ENCODE peak calls at places on chromosomes 6 and 20, in four cellular contexts. E, I, C and H are unnamed samples.

GRCh38 chr20:4815618-4816017 is 93.9 kb downstream of the PRND start:
- DNase-seq in E (no peak), I (no peak), C (no peak), H (no peak)

GRCh38 chr6:140988780-140989179 is 1143.9 kb upstream of the GJE1 start:
- DNase-seq in E (no peak), I (no peak), C (no peak), H (no peak)

GRCh38 chr6:142872376-142872775 is 72.6 kb downstream of the HIVEP2 start:
- DNase-seq in E (no peak), I (no peak), C (no peak), H (no peak)

GRCh38 chr6:104955491-104955890 is 1.4 kb upstream of the LIN28B start:
- DNase-seq in E (no peak), I (no peak), C (no peak), H (no peak)

GRCh38 chr6:118625833-118626232 is 25.6 kb downstream of the CEP85L start:
- DNase-seq in E (no peak), I (no peak), C (no peak), H (no peak)

GRCh38 chr20:37922016-37922415 is 19.1 kb downstream of the VSTM2L start:
- DNase-seq in E (no peak), I (no peak), C (no peak), H (no peak)

GRCh38 chr6:20564269-20564668 is 30.0 kb downstream of the CDKAL1 start:
- DNase-seq in E (no peak), I (no peak), C (no peak), H (no peak)

GRCh38 chr20:58714340-58714922 is 21.8 kb downstream of the NPEPL1 start:
- DNase-seq in E (peak; percentile 35), I (no peak), C (no peak), H (peak; percentile 9)

GRCh38 chr6:39362487-39362865 is 40.0 kb upstream of the KCNK16 start:
- DNase-seq in E (no peak), I (no peak), C (no peak), H (peak; percentile 38)

GRCh38 chr6:84763397-84764331 is 734 bp downstream of the TBX18 start:
- DNase-seq in E (no peak), I (no peak), C (no peak), H (no peak)

GRCh38 chr6:82573200-82573972 is 209.8 kb downstream of the TPBG start:
- DNase-seq in E (no peak), I (no peak), C (no peak), H (no peak)

GRCh38 chr6:43953256-43953655 is 174.0 kb downstream of the MRPL14 start:
- DNase-seq in E (no peak), I (no peak), C (no peak), H (no peak)

GRCh38 chr6:65116326-65116725 is 590.7 kb downstream of the EYS start:
- DNase-seq in E (no peak), I (no peak), C (no peak), H (no peak)

GRCh38 chr6:164085552-164086325 is 671.2 kb downstream of the QKI start:
- DNase-seq in E (peak; percentile 95), I (no peak), C (no peak), H (no peak)

GRCh38 chr20:5786930-5787826 is 37.0 kb downstream of the SHLD1 start:
- DNase-seq in E (no peak), I (no peak), C (no peak), H (no peak)

GRCh38 chr20:1934578-1935573 is 39.7 kb downstream of the SIRPA start:
- DNase-seq in E (no peak), I (no peak), C (no peak), H (no peak)

GRCh38 chr6:148681666-148682065 is 65.2 kb upstream of the UST start:
- DNase-seq in E (no peak), I (no peak), C (no peak), H (no peak)

GRCh38 chr20:35273449-35274171 is 4.3 kb downstream of the MMP24OS start:
- DNase-seq in E (no peak), I (no peak), C (no peak), H (no peak)

GRCh38 chr6:118918326-118918725 is 16.6 kb downstream of the MCM9 start:
- DNase-seq in E (no peak), I (no peak), C (no peak), H (no peak)

GRCh38 chr6:3940703-3941102 is 91.5 kb downstream of the FAM50B start:
- DNase-seq in E (peak; percentile 74), I (no peak), C (no peak), H (no peak)

GRCh38 chr6:158068893-158069799 is 87.5 kb downstream of the SYNJ2 start:
- DNase-seq in E (no peak), I (no peak), C (peak; percentile 49), H (no peak)

GRCh38 chr20:8589956-8590355 is 457.9 kb downstream of the PLCB1 start:
- DNase-seq in E (no peak), I (no peak), C (no peak), H (no peak)

GRCh38 chr20:41258489-41258888 is 59.0 kb downstream of the ZHX3 start:
- DNase-seq in E (no peak), I (no peak), C (no peak), H (no peak)

GRCh38 chr6:137094411-137095008 is 49.7 kb upstream of the IL20RA start:
- DNase-seq in E (no peak), I (no peak), C (peak; percentile 31), H (no peak)

GRCh38 chr20:62802026-62802712 is 2.5 kb upstream of the OGFR start:
- DNase-seq in E (no peak), I (no peak), C (no peak), H (no peak)

GRCh38 chr20:62805711-62806382 is 1.2 kb downstream of the OGFR start:
- DNase-seq in E (no peak), I (no peak), C (no peak), H (no peak)

GRCh38 chr20:62804632-62805364 is at the start of gene OGFR:
- DNase-seq in E (no peak), I (no peak), C (no peak), H (peak; percentile 85)

GRCh38 chr20:62805365-62805710 is 703 bp downstream of the OGFR start:
- DNase-seq in E (no peak), I (no peak), C (no peak), H (no peak)

DNA sequence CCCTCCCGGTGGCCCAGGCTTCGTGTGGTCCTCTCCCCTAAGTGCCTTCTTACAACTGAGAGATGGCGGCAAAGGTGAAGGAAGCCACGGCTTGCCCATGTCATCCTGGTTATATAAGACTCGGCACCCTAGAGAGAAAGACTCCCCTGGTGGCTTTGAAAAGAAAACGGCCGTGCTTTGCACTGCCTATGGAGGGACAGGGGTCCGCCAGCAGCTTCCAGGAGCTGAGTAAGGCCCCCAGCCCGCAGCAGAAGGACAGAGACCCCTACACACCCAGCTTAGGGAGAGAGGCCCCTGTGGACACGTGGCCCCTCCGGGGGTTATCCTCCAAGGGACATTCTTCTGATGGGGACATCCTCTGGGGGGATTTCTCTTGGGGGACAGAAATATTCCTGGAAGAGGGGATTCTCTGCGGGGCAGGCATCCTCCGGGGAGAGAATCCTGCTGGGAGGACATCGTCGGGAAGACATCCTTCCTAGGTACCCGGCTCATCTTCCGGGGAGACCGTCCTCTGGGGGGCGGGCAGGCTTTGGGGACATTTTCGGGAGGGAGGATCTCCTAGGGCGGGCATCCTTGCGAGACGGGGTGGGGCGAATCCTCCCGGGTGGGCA is 509 bp upstream of the OGFR start:
- DNase-seq in E (no peak), I (no peak), C (no peak), H (no peak)
- TF ChIP-seq CTCF in E (no peak), I (no peak), C (no peak), H (no peak)

DNA sequence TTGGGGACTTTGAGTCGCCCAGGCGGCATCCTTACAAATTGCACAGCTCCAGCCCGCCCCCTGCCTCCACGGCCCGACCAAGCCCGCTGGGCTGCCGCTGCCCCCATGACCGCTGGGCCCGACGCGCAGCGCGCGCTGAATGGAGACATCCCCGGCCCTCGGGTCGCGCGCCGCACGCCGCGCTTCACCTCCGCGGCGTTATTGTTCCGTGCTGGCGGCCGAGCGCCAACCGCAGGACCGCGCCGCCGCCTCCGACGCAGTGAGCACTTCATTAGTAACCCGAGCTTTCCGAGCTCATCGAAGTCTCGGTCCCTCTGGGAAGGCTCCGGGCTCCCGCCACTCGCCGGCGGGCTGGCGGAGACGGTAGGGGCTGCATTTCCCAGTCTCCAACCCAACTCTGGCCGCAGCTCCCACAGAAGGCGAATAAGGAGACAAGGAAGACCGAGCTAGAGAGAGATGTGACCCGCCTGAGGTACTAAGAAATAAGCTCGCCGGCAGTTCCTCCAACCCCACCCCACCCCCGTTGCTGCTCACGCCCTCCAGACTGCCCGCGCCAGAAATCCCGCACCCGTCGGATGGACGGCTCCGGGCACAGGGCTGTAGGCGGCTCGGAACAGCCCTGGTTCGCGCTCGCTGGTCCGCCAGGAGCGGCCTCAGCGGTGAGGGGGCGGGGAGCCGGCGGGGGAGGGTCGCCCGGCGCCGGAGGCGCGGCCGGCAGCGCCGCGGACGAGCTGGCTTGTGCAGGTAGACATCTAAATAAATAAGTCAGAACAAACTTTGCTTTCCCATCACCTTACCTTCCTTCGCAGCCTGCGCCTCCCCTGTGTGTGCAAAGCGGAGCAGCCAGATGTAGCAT is 683 bp downstream of the EPHA7 start:
- DNase-seq in E (peak; percentile 41), I (peak; percentile 53), C (no peak), H (peak; percentile 19)
- TF ChIP-seq CTCF in E (no peak), I (peak; percentile 45), C (no peak), H (peak; percentile 9)

DNA sequence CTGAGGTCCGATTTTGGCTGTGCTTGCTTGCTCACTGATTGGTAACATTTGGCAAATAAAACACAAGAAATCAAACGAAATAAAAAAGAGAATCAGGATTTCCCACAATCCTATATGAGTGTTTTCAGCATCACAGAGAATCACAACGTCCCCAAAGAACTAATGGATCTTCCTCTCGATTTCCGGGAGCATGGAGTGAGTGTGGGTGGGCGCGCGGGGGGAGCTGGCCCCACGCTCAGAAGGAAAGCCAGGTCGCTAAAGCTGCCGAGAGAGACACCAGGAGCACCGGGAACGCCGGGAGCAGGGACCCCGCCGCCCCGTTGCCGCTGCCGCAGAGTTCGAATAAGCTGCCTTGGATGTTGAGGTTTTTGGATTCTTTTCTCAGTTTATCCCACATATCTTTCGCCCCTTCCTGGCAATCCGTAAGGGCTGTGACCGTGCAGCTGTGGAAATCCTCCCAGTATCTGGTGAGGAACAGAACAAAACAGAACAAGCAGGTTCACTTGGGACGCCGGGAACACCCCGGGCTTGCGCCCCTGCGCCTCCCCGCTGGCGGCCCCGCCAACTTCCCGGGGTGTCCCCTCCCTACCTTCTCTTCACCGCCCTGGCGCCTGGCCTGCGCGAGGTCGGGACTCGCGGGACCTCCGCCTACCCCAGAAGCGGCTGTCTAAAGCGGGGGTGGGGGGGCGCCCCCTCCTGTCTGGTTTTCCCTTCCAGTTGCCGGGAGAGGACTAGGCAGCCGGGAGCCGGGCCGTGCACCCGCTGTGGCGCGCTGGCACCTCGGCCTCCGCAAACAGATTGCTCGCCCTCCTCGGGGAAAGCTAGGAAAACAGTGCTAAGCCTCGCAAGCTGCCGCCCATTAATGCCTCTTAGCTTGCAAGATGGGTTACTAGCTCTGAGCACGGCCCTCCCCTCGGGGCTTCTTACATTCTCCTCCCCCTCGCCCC is 7.7 kb downstream of the NRN1 start:
- DNase-seq in E (no peak), I (no peak), C (no peak), H (peak; percentile 79)
- TF ChIP-seq CTCF in E (no peak), I (no peak), C (no peak), H (no peak)

GRCh38 chr6:29967379-29968010 is 25.2 kb downstream of the HLA-A start:
- DNase-seq in E (no peak), I (no peak), C (no peak), H (no peak)
- TF ChIP-seq CTCF in E (no peak), I (no peak), C (no peak), H (peak; percentile 12)

DNA sequence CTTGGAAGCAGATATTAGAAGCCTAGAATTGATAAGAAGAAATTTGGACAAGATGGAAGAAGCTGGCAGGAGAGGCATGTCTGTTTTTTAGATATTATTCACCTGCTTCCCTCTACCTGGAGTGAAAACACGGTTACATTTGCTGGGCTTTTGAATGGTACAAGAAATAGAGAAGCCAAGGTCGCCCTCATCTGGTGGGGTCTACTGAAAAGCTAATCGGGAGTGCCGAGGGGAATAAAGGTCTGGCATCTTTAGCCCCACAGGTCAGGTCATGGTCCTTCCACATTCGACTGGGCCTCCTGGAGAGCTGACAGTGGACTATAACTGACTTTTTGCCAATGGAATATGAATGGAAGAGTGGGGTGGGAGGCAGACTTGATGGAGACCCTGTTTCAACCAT is 4.6 kb upstream of the C2 start:
- DNase-seq in E (no peak), I (no peak), C (no peak), H (no peak)
- TF ChIP-seq CTCF in E (no peak), I (peak; percentile 25), C (peak; percentile 27), H (peak; percentile 23)